ENCODE peak calls at places on chromosome 13, in seven cellular contexts. K is colonic mucosa, V is right cardiac atrium, I is A549, P is pancreas, X is aorta, W is trophoblast cell. E is an unnamed sample. For H3K9me3 and H3K4me1, the result is how much of the 10 kb centered on the place peaks cover.

GRCh38 chr13:40344270-40345148 is 321.9 kb downstream of the FOXO1 start:
- DNase-seq in I (peak), W (no peak), X (no peak), V (no peak), P (no peak), K (no peak), E (no peak)

GRCh38 chr13:75724742-75725504 is 88.8 kb downstream of the LMO7 start:
- DNase-seq in W (no peak), P (no peak), V (no peak), X (no peak), K (no peak), I (peak), E (no peak)

GRCh38 chr13:42990147-42990990 is 1.7 kb downstream of the EPSTI1 start:
- DNase-seq in K (no peak), I (no peak), W (peak), X (no peak), V (no peak), P (no peak), E (peak)

GRCh38 chr13:29771247-29771646 is 79.2 kb downstream of the UBL3 start:
- DNase-seq in I (peak), V (no peak), W (peak), K (no peak), P (no peak), X (no peak), E (peak)

GRCh38 chr13:100608906-100609305 is 20.3 kb upstream of the GGACT start:
- DNase-seq in K (peak), W (no peak), X (no peak), V (no peak), I (no peak), P (no peak), E (no peak)

GRCh38 chr13:73870970-73871935 is 263.0 kb downstream of the KLF12 start:
- DNase-seq in X (peak), I (no peak), W (peak), P (no peak), V (peak), K (no peak), E (no peak)

GRCh38 chr13:24261566-24261965 is 47.8 kb upstream of the C1QTNF9 start:
- DNase-seq in P (no peak), I (no peak), X (no peak), W (no peak), V (no peak), K (no peak), E (peak)

GRCh38 chr13:80830431-80830830 is 489.5 kb upstream of the SPRY2 start:
- DNase-seq in W (no peak), I (no peak), V (no peak), P (peak), K (no peak), X (no peak), E (no peak)

GRCh38 chr13:48443442-48444208 is 30.7 kb upstream of the LPAR6 start:
- DNase-seq in I (no peak), K (no peak), V (no peak), W (no peak), P (no peak), X (no peak), E (no peak)

GRCh38 chr13:21124853-21125252 is 51.5 kb downstream of the SKA3 start:
- DNase-seq in W (no peak), I (peak), X (no peak), P (no peak), V (no peak), K (no peak), E (no peak)

GRCh38 chr13:71290963-71291937 is 575.8 kb downstream of the DACH1 start:
- DNase-seq in V (peak), K (no peak), W (peak), P (peak), I (peak), X (peak), E (peak)

GRCh38 chr13:47484564-47484963 is 516.5 kb downstream of the SUCLA2 start:
- DNase-seq in V (no peak), X (no peak), K (no peak), P (no peak), I (no peak), W (no peak), E (no peak)

GRCh38 chr13:31670831-31671617 is 68.3 kb upstream of the RXFP2 start:
- DNase-seq in P (no peak), W (no peak), V (no peak), I (no peak), K (no peak), X (no peak), E (no peak)

GRCh38 chr13:30341815-30342570 is 34.6 kb upstream of the KATNAL1 start:
- DNase-seq in X (peak), I (no peak), P (peak), V (peak), W (peak), K (peak), E (no peak)

GRCh38 chr13:67515895-67516294 is 285.8 kb upstream of the PCDH9 start:
- DNase-seq in V (no peak), I (no peak), K (no peak), P (no peak), W (no peak), X (no peak), E (no peak)

GRCh38 chr13:61358599-61358998 is 57.0 kb downstream of the PCDH20 start:
- DNase-seq in I (no peak), K (no peak), X (no peak), W (no peak), V (no peak), P (no peak), E (no peak)

GRCh38 chr13:68190826-68191225 is 960.7 kb upstream of the PCDH9 start:
- DNase-seq in P (no peak), W (peak), I (peak), K (no peak), V (no peak), X (no peak), E (no peak)

GRCh38 chr13:44308352-44308751 is 65.3 kb upstream of the SERP2 start:
- DNase-seq in K (no peak), X (no peak), W (no peak), P (no peak), I (no peak), V (no peak), E (no peak)

GRCh38 chr13:85093808-85094207 is 705.4 kb downstream of the SLITRK6 start:
- DNase-seq in I (no peak), X (no peak), K (no peak), P (no peak), V (peak), W (peak), E (no peak)

GRCh38 chr13:24264976-24265375 is 44.4 kb upstream of the C1QTNF9 start:
- DNase-seq in K (no peak), X (no peak), W (no peak), V (no peak), P (no peak), I (no peak), E (peak)

GRCh38 chr13:24167666-24168391 is 7.3 kb downstream of the SPATA13 start:
- DNase-seq in V (no peak), I (no peak), X (no peak), P (no peak), W (no peak), K (no peak), E (no peak)

GRCh38 chr13:46964789-46965527 is 68.1 kb upstream of the HTR2A start:
- DNase-seq in W (peak), V (no peak), K (no peak), P (no peak), X (no peak), I (no peak), E (no peak)

GRCh38 chr13:43732726-43733125 is 54.0 kb downstream of the ENOX1 start:
- DNase-seq in W (no peak), I (no peak), X (no peak), V (no peak), P (no peak), K (no peak), E (no peak)

GRCh38 chr13:90201198-90201597 is 1146.3 kb upstream of the MIR17HG start:
- DNase-seq in X (no peak), I (no peak), W (no peak), K (no peak), P (no peak), V (no peak), E (no peak)

GRCh38 chr13:20359335-20359734 is 127.2 kb upstream of the GJB6 start:
- DNase-seq in I (peak), V (no peak), P (no peak), X (no peak), W (peak), K (no peak), E (no peak)

GRCh38 chr13:38606697-38607096 is 80.2 kb upstream of the FREM2 start:
- DNase-seq in K (no peak), P (no peak), W (no peak), V (no peak), I (no peak), X (no peak), E (no peak)

GRCh38 chr13:44313674-44314073 is 60.0 kb upstream of the SERP2 start:
- DNase-seq in I (peak), W (peak), K (no peak), V (no peak), X (no peak), P (no peak), E (no peak)

GRCh38 chr13:20387441-20387971 is 138.2 kb downstream of the CRYL1 start:
- DNase-seq in V (no peak), X (no peak), P (no peak), I (no peak), W (peak), K (no peak), E (no peak)

GRCh38 chr13:32897296-32897695 is 118.9 kb upstream of the KL start:
- DNase-seq in I (no peak), P (no peak), W (no peak), V (no peak), X (no peak), K (no peak), E (no peak)

GRCh38 chr13:86409466-86410241 is 610.4 kb upstream of the SLITRK6 start:
- DNase-seq in P (no peak), I (no peak), W (no peak), V (no peak), K (no peak), X (no peak), E (no peak)

GRCh38 chr13:66933994-66934393 is 296.1 kb downstream of the PCDH9 start:
- DNase-seq in X (no peak), K (no peak), V (no peak), W (no peak), I (peak), P (no peak), E (no peak)

GRCh38 chr13:75907044-75907443 is 270.9 kb downstream of the LMO7 start:
- DNase-seq in K (no peak), V (no peak), P (no peak), I (no peak), W (no peak), X (no peak), E (no peak)

GRCh38 chr13:84098273-84098672 is 216.0 kb upstream of the SLITRK1 start:
- DNase-seq in X (no peak), P (no peak), V (no peak), W (no peak), K (no peak), I (no peak), E (no peak)

GRCh38 chr13:106471957-106472543 is 63.4 kb downstream of the EFNB2 start:
- DNase-seq in W (peak), I (peak), V (peak), X (peak), K (peak), P (no peak), E (no peak)

GRCh38 chr13:41691276-41691675 is 233.9 kb downstream of the RGCC start:
- DNase-seq in I (no peak), K (no peak), W (no peak), V (no peak), P (no peak), X (no peak), E (no peak)

GRCh38 chr13:53411443-53411842 is 382.8 kb downstream of the OLFM4 start:
- DNase-seq in P (no peak), I (no peak), K (no peak), X (no peak), V (no peak), W (no peak), E (no peak)

GRCh38 chr13:31069808-31070544 is 91.7 kb downstream of the HSPH1 start:
- DNase-seq in K (no peak), V (no peak), X (no peak), P (no peak), W (no peak), I (no peak), E (no peak)

GRCh38 chr13:93624371-93624777 is 397.8 kb downstream of the GPC6 start:
- DNase-seq in X (no peak), K (no peak), W (no peak), P (no peak), V (no peak), I (no peak), E (no peak)

GRCh38 chr13:79051472-79051871 is 354.6 kb downstream of the RBM26 start:
- DNase-seq in X (no peak), P (no peak), W (no peak), V (no peak), K (no peak), I (no peak), E (no peak)

GRCh38 chr13:79060216-79060615 is 345.8 kb downstream of the RBM26 start:
- DNase-seq in W (peak), V (no peak), I (no peak), K (no peak), X (no peak), P (no peak), E (no peak)

GRCh38 chr13:79062291-79062690 is 343.8 kb downstream of the RBM26 start:
- DNase-seq in V (no peak), W (no peak), P (no peak), K (no peak), X (no peak), I (no peak), E (no peak)

DNA sequence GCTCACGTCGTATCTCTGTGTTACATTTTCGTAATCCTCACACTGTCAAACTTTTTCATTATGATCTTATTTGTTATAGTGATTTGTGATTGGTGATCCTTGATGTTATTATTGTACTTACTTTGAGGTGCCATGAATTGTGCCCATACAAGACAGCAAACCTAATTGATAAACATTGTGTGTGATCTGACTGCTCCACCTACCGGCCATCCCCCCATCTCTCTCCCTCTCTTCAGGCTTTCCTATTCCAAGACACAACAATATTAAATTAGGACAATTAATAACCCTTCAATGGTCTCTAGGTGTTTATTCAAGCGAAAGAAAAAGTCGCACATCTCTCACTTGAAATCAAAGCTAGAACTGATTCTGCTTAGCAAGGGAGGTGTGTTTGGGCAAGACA is 349.3 kb downstream of the RBM26 start:
- DNase-seq in V (no peak), I (no peak), X (no peak), P (no peak), K (no peak), W (no peak), E (no peak)
- H3K9me3 ChIP-seq in V (under half), I (under half), X (under half), P (under half), K (under half), W (under half), E (under half)

GRCh38 chr13:50724913-50725312 is 118.6 kb downstream of the DLEU7 start:
- DNase-seq in K (no peak), W (no peak), P (no peak), I (no peak), V (no peak), X (no peak), E (no peak)

GRCh38 chr13:50724438-50724837 is 119.1 kb downstream of the DLEU7 start:
- DNase-seq in W (no peak), V (no peak), X (no peak), K (no peak), I (no peak), P (no peak), E (no peak)

GRCh38 chr13:50729177-50729576 is 114.3 kb downstream of the DLEU7 start:
- DNase-seq in X (no peak), K (no peak), I (no peak), W (no peak), V (no peak), P (no peak), E (no peak)

GRCh38 chr13:50722437-50723125 is 120.9 kb downstream of the DLEU7 start:
- DNase-seq in X (no peak), V (no peak), P (no peak), I (no peak), W (no peak), K (no peak), E (no peak)

DNA sequence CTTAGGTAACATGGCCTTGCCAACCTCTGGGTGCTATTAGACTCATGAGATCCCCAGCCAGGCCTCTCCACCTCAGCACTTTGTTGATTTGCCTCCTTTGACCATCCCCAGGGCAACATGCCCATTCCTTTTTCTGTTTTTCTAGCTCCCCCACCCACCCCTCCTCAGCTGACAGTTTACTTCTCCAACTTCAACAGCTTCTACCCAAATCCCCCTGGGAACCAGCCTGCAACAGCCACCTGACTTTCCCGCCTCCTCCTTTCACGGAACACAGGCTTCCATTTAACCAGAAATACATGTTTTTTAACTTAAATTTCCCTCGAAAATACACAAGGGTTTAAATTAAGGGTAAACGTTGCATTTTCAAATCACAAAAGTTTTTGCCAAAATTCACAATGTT is 117.3 kb downstream of the DLEU7 start:
- DNase-seq in X (no peak), V (no peak), K (no peak), W (no peak), I (no peak), P (no peak), E (no peak)
- H3K4me1 ChIP-seq in X (under half), V (under half), K (under half), W (under half), I (under half), P (under half), E (under half)

DNA sequence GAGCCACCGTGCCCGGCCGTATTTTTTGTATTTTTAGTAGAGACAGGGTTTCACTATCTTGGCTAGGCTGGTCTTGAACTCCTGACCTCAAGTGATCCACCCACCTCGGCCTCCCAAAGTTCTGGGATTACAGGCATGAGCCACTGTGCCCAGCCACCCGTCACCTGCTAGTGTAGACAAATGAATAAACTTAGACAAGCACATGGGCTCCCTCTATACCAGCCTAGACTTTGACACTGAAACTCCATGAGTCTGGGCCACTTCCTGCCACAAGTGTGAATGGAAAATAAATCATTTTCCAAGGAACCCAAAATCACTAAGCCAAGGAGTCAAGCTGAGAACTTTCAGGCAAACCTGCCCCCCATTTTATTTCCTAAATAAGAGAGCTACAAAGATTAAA is 27.0 kb upstream of the TPT1 start:
- DNase-seq in P (no peak), X (no peak), W (no peak), V (no peak), I (no peak), K (no peak), E (no peak)
- H3K27ac ChIP-seq in P (no peak), X (no peak), W (no peak), V (no peak), I (peak), K (peak), E (peak)

GRCh38 chr13:111567637-111568036 is 247.2 kb downstream of the TEX29 start:
- DNase-seq in X (no peak), I (no peak), P (no peak), V (no peak), K (no peak), W (no peak), E (no peak)
- H3K9me3 ChIP-seq in X (under half), I (under half), P (under half), V (under half), K (under half), W (under half), E (under half)

GRCh38 chr13:95256086-95256485 is 45.2 kb downstream of the ABCC4 start:
- DNase-seq in I (peak), W (peak), P (no peak), X (no peak), K (no peak), V (no peak), E (no peak)

GRCh38 chr13:95254341-95254740 is 46.9 kb downstream of the ABCC4 start:
- DNase-seq in W (peak), V (no peak), I (peak), P (no peak), X (no peak), K (no peak), E (no peak)

GRCh38 chr13:95253033-95253432 is 48.2 kb downstream of the ABCC4 start:
- DNase-seq in I (no peak), K (no peak), X (no peak), W (no peak), P (no peak), V (no peak), E (no peak)

GRCh38 chr13:95258098-95258497 is 43.2 kb downstream of the ABCC4 start:
- DNase-seq in P (no peak), V (no peak), W (no peak), X (no peak), I (no peak), K (no peak), E (no peak)

GRCh38 chr13:95255072-95255732 is 46.0 kb downstream of the ABCC4 start:
- DNase-seq in P (no peak), V (no peak), I (no peak), W (no peak), X (no peak), K (no peak), E (no peak)
- H3K4me1 ChIP-seq in P (under half), V (under half), I (half or more), W (under half), X (under half), K (under half), E (under half)

DNA sequence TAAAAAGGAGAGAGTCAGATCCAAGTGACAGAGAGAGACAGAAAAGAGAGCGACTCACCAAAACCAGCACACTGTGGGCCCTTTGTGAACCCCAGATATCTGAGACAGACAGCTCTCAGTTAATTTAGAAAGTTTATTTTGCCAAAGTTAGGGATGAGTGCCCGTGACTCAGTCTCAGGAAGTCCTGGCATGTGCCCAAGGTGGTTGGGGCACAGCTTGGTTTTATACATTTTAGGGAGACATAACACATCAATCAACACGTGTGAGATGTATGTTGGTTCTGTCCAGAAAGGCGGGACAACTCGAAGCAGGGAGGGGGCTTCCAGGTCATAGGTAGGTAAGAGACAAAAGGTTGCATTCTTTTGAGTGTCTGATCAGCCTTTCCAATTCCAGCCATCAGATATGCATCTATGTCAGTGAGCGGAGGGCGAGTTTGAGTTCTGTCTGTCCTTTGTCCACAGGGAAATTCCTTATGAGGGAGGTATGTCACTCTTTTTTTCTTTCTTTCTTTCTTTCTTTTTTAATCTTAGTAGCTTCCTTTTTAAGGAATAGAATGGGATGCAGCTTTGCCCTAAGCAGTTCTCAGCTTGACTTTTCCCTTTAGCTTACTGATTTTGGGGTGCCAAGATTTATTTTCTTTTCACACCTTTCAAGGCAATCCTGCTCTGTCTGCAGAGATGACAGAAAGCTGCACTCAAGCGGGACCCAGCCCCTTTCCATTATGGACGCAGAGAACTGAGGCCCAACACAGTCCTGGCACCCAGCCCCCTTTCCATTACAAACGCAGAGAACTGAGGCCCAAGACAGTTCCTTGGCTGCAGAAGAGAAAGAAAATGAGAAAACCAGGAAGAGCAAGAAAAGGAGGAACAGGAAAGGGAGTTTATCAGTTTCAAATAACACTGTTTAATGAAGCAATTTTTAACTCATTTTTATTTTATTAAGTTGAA is 37.1 kb upstream of the ATP11A start:
- DNase-seq in W (no peak), X (no peak), I (no peak), V (peak), P (no peak), K (no peak), E (no peak)
- H3K27ac ChIP-seq in W (peak), X (no peak), I (no peak), V (no peak), P (no peak), K (no peak), E (no peak)

E was measured in CD4-positive, alpha-beta memory T cell.